ENCODE peak calls at places on chromosomes 1 and 21, in five cellular contexts. V is GM06990, Q is thyroid gland, H is epithelial cell of esophagus, N is sigmoid colon. B is an unnamed sample.

GRCh38 chr21:38787461-38788274 is 18.1 kb upstream of the ETS2 start:
- DNase-seq in Q (peak; percentile 75), V (peak; percentile 22), H (peak; percentile 96), N (no peak), B (no peak)

GRCh38 chr1:99279525-99279924 is 15.2 kb downstream of the PLPPR4 start:
- DNase-seq in H (no peak), N (no peak), Q (no peak), V (no peak), B (no peak)

GRCh38 chr1:39890267-39890666 is 7.0 kb upstream of the TRIT1 start:
- DNase-seq in N (no peak), Q (no peak), H (no peak), V (no peak), B (no peak)

GRCh38 chr1:221435510-221435909 is 306.4 kb downstream of the DUSP10 start:
- DNase-seq in V (no peak), N (no peak), H (peak; percentile 57), Q (no peak), B (peak; percentile 75)

GRCh38 chr1:54398963-54399528 is 7.1 kb downstream of the SSBP3 start:
- DNase-seq in Q (no peak), H (no peak), N (no peak), V (no peak), B (no peak)

GRCh38 chr1:30600258-30600657 is 123.1 kb downstream of the MATN1 start:
- DNase-seq in V (no peak), H (no peak), N (no peak), Q (no peak), B (no peak)

GRCh38 chr1:6016191-6016865 is 24.1 kb upstream of the NPHP4 start:
- DNase-seq in V (no peak), N (no peak), Q (no peak), H (peak; percentile 79), B (no peak)

GRCh38 chr1:207840380-207840779 is 70.5 kb downstream of the CD34 start:
- DNase-seq in H (no peak), Q (no peak), V (no peak), N (no peak), B (no peak)

GRCh38 chr1:21337931-21338567 is 47.8 kb upstream of the ECE1 start:
- DNase-seq in Q (peak; percentile 87), N (peak; percentile 98), V (no peak), H (no peak), B (peak; percentile 91)

GRCh38 chr1:101485712-101486111 is 248.9 kb downstream of the S1PR1 start:
- DNase-seq in Q (no peak), H (no peak), N (no peak), V (no peak), B (no peak)

GRCh38 chr1:226236826-226237225 is 13.4 kb downstream of the MIXL1 start:
- DNase-seq in Q (no peak), H (no peak), N (no peak), V (no peak), B (no peak)

GRCh38 chr1:226239421-226239820 is 16.0 kb downstream of the MIXL1 start:
- DNase-seq in N (no peak), H (no peak), Q (no peak), V (no peak), B (no peak)
- TF ChIP-seq CTCF in N (no peak), H (no peak), Q (no peak), V (no peak), B (no peak)

GRCh38 chr1:79899914-79900313 is 893.4 kb upstream of the ADGRL4 start:
- DNase-seq in Q (no peak), V (no peak), N (no peak), H (peak; percentile 81), B (peak; percentile 69)

GRCh38 chr1:79902418-79902817 is 895.9 kb upstream of the ADGRL4 start:
- DNase-seq in Q (no peak), N (no peak), V (no peak), H (no peak), B (no peak)
- H3K4me3 ChIP-seq in Q (no peak overlapping the region), N (no peak overlapping the region), V (no peak overlapping the region), H (no peak overlapping the region), B (no peak overlapping the region)

GRCh38 chr1:156104861-156105546 is 9.5 kb upstream of the LMNA start:
- DNase-seq in Q (no peak), N (peak; percentile 78), V (no peak), H (peak; percentile 42), B (peak; percentile 44)
- TF ChIP-seq CTCF in Q (no peak), N (no peak), V (no peak), H (no peak), B (no peak)

DNA sequence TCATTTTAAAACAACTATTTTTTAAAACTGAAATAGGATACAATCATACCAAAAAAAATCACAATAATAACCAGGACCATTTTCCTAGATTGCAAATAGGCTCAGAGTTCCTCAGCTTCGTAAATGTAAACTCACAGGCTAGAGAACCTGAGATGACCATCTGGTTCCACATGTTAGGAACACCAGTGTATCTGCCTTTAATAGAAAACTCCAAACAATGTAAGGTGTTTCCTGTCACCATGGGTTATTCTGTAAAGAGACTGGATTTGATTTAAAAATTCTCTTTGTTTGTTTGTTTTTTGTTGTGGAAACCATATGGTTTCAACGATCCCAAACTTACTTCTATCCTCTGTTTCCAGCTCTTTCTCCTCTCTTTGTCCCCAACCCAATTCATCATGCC is 197.5 kb downstream of the ZZZ3 start:
- DNase-seq in V (no peak), N (no peak), H (no peak), Q (no peak), B (no peak)
- H3K4me3 ChIP-seq in V (no peak overlapping the region), N (no peak overlapping the region), H (no peak overlapping the region), Q (no peak overlapping the region), B (no peak overlapping the region)

DNA sequence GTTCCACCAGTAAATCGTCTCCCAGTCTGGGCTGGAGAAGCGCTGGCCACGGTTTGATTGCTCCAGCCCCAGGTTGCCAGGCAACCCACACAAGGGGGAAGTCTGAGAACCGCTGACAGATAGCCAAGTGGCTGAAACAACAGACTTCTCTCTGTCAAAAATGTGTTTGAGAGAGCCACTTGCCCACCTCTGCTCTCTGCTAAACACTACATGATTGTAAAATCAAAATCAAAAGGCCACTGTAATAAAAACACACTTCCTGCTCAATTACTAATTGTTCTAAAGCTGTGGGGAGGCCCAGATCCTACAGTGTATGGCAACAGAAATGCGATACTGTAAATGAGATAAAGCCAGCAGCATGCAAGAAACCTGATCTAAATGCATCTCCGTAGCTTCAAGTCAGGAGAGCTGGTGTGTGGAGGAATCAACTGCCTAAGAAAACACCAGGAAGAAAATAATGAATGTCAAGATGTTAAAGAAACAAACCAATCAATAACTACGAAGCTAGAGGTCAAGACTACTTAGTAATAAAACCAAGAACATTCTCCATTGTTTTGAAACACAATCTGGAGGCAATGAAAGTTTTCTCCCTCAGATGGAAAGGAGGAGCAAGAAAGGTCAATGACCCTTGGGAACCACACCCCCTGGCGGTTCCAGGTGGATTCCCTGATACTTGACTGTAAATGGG is 121.2 kb downstream of the SLC45A1 start:
- DNase-seq in Q (peak; percentile 93), H (peak; percentile 33), N (peak; percentile 92), V (no peak), B (peak; percentile 90)
- TF ChIP-seq CTCF in Q (no peak), H (peak; percentile 24), N (no peak), V (no peak), B (no peak)

DNA sequence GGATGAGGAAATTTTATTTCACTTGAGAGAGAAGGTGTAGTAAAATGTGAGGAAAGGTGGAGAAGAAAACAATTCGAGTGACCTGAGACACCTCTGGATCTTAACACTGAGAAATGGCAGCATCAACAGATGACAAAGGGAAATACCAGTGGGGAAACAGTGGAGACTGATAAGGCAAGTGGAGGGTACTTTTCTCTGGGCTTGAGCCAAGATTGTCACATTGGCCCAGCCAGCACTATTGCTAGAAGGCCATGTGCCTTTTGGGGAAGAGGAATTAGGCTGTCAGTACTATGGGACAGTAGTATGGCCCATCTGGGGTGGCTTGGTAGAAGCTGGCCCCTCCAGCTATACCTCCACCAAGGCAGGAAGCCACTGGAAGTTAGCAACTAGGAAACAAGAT is 8.4 kb downstream of the SYPL2 start:
- DNase-seq in V (no peak), Q (no peak), H (no peak), N (no peak), B (no peak)
- H3K4me3 ChIP-seq in V (no peak overlapping the region), Q (no peak overlapping the region), H (no peak overlapping the region), N (no peak overlapping the region), B (no peak overlapping the region)

DNA sequence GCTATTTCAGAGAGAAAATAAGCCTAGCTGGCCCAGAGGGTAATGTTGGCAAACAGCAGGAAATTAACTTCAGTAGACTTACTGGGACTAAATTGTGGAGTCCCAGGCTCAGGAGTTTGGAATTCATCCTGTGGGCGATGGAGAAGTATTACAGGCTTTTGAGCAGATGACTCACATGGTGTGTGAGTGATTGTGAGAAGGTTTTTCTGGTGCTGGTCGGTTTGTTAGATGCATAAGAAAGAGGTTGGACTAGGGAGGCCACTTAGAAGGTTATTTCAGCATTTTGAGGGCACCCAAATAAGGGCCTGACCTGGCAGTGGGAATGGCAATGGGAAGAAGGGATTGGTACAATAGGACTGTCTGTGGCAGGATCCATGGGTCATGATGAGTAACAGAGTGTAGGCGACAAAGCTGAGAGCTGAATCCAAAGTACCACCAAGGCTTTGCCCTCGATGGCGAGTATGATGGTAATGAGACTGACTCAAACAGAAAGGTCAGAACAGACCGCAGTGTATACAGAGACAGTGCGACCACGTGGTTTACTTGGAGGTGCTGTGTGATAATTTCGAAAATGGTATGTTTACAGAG is 69.2 kb upstream of the KIF26B start:
- DNase-seq in V (no peak), Q (no peak), H (peak; percentile 96), N (no peak), B (no peak)
- TF ChIP-seq CTCF in V (no peak), Q (no peak), H (peak; percentile 38), N (no peak), B (no peak)